ENCODE peak calls at places on chromosomes 11 and 22, in six cellular contexts. T is GM12878, J is A549, Y is K562, K is endothelial cell of umbilical vein, G is HepG2. N is an unnamed sample.

GRCh38 chr11:742156-742546 is 5.1 kb upstream of the TALDO1 start:
- DNase-seq in T (no peak), J (no peak), Y (no peak), K (no peak), G (no peak), N (no peak)

GRCh38 chr11:61587541-61587941 is 6.7 kb upstream of the SYT7 start:
- DNase-seq in T (no peak), J (peak; percentile 31), Y (peak; percentile 41), K (no peak), G (no peak), N (no peak)

GRCh38 chr11:36793542-36793926 is 195.5 kb upstream of the RAG2 start:
- DNase-seq in T (no peak), J (no peak), Y (no peak), K (no peak), G (no peak), N (no peak)

GRCh38 chr11:62832346-62833234 is at the start of gene TEX54:
- DNase-seq in T (no peak), J (no peak), Y (no peak), K (no peak), G (no peak), N (no peak)

GRCh38 chr11:119078675-119079420 is 5.8 kb upstream of the HMBS start:
- DNase-seq in T (no peak), J (no peak), Y (no peak), K (no peak), G (no peak), N (no peak)

GRCh38 chr11:62145261-62145871 is 21.6 kb downstream of the INCENP start:
- DNase-seq in T (no peak), J (no peak), Y (no peak), K (no peak), G (no peak), N (no peak)

GRCh38 chr11:47269829-47270305 is at the start of gene MADD:
- DNase-seq in T (peak; percentile 55), J (peak; percentile 89), Y (peak; percentile 97), K (peak; percentile 83), G (peak; percentile 65), N (peak; percentile 94)

GRCh38 chr11:67117667-67118058 is 1.4 kb upstream of the KDM2A start:
- DNase-seq in T (no peak), J (no peak), Y (no peak), K (peak; percentile 10), G (no peak), N (no peak)

GRCh38 chr11:75896843-75897419 is 81.9 kb downstream of the UVRAG start:
- DNase-seq in T (no peak), J (peak; percentile 25), Y (peak; percentile 22), K (peak; percentile 63), G (peak; percentile 35), N (peak; percentile 61)

GRCh38 chr22:40449676-40450035 is 79.3 kb downstream of the SGSM3 start:
- DNase-seq in T (no peak), J (no peak), Y (no peak), K (no peak), G (no peak), N (no peak)

GRCh38 chr22:27518583-27519437 is 282.7 kb downstream of the MN1 start:
- DNase-seq in T (no peak), J (no peak), Y (no peak), K (no peak), G (no peak), N (no peak)

GRCh38 chr11:45042560-45042959 is 91.9 kb upstream of the TP53I11 start:
- DNase-seq in T (no peak), J (peak; percentile 35), Y (no peak), K (no peak), G (no peak), N (no peak)

GRCh38 chr22:31344369-31345330 is 1.5 kb downstream of the PATZ1 start:
- DNase-seq in T (no peak), J (no peak), Y (no peak), K (peak; percentile 60), G (no peak), N (peak; percentile 79)

GRCh38 chr11:72678524-72678923 is 4.3 kb upstream of the PDE2A start:
- DNase-seq in T (no peak), J (no peak), Y (no peak), K (no peak), G (no peak), N (no peak)

GRCh38 chr11:8959546-8960166 is 4.6 kb downstream of the TMEM9B start:
- DNase-seq in T (peak; percentile 65), J (peak; percentile 81), Y (peak; percentile 60), K (peak; percentile 87), G (peak; percentile 71), N (peak; percentile 80)

GRCh38 chr11:7348432-7349298 is 97.0 kb downstream of the SYT9 start:
- DNase-seq in T (no peak), J (no peak), Y (no peak), K (no peak), G (no peak), N (no peak)

GRCh38 chr11:66082936-66083698 is 13.0 kb downstream of the PACS1 start:
- DNase-seq in T (no peak), J (no peak), Y (no peak), K (peak; percentile 81), G (peak; percentile 48), N (no peak)
- H3K4me3 ChIP-seq in T (no peak overlapping the region), J (no peak overlapping the region), Y (no peak overlapping the region), K (no peak overlapping the region), G (no peak overlapping the region), N (no peak overlapping the region)

GRCh38 chr11:17351171-17351509 is 460 bp upstream of the NCR3LG1 start:
- DNase-seq in T (no peak), J (no peak), Y (no peak), K (no peak), G (no peak), N (no peak)
- TF ChIP-seq CTCF in T (no peak), J (peak; percentile 10), Y (no peak), K (no peak), G (no peak), N (peak; percentile 7)

GRCh38 chr11:114511538-114511937 is 48.1 kb downstream of the NXPE1 start:
- DNase-seq in T (no peak), J (no peak), Y (no peak), K (no peak), G (no peak), N (no peak)
- TF ChIP-seq MYC in T (no peak), J (no peak), Y (no peak), K (no peak), G (no peak), N (no peak)

DNA sequence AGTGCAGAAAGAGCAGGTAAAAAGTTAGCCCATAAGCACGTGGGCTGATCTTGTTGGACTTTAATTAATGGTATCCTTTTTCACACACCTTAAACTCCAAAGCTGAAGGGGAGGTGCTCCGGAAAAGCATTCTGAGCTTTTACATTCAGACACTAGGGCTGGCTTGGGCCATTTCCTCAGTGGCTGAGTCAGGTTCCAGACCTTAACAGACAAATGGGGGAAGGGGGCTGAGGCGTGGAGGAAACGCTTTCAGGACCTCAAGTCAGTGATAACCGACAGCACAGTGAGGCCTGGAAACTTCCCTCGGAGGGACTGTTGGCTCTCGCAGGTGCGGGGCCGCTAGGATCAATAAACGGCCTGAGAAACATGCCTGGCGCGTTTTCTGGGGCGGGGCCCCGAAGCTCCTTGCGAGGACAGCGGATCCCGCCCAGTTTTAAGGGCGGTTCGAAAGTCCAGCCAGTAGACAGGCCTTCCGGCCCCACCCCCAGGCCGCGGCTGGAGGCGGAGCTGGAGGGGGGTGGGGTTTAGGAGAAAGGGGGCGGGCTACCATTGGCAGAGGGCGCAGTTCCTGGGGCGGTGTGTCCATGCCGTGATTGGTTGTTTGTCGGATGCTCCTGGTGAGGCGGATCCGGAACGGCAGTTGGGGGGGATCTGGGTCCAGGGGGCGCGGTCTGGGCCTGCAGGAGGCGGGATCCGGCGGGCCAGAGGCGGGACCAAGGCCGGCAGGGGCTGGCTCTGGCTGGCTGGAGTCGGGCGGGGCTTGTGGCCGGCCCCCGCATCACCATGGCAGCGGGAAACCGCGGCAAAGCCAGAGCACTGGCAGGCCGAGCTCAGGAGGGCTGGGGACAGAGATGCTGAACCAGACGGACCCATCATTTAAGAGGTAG is 8.0 kb downstream of the C11orf52 start:
- DNase-seq in T (peak; percentile 84), J (peak; percentile 85), Y (peak; percentile 98), K (peak; percentile 98), G (peak; percentile 93), N (peak; percentile 98)
- H3K4me3 ChIP-seq in T (peak overlapping the region; percentile 66), J (peak overlapping the region; percentile 38), Y (peak overlapping the region; percentile 40), K (peak overlapping the region; percentile 38), G (peak overlapping the region; percentile 47), N (peak overlapping the region; percentile 46)

N was measured in NB4.